ENCODE peak calls at places on chromosomes 7 and 10, in six cellular contexts. Q, K, L, G, Z and R are unnamed samples. For H3K4me1, the result is how much of the 10 kb centered on the place peaks cover.

GRCh38 chr10:78533776-78534175 is 500.1 kb downstream of the RPS24 start:
- DNase-seq in G (no peak), Q (no peak), K (no peak), L (no peak), Z (no peak), R (no peak)

GRCh38 chr10:44864042-44864436 is 47.1 kb upstream of the TMEM72 start:
- DNase-seq in Z (no peak), G (peak), K (peak), L (no peak), Q (peak), R (peak)

GRCh38 chr7:37642028-37642540 is 41.5 kb upstream of the GPR141 start:
- DNase-seq in Z (no peak), L (no peak), G (no peak), K (no peak), Q (no peak), R (peak)

GRCh38 chr7:134798155-134798554 is 18.7 kb downstream of the CALD1 start:
- DNase-seq in L (no peak), Z (no peak), K (no peak), G (no peak), Q (no peak), R (no peak)

GRCh38 chr10:90328896-90329295 is 528.9 kb downstream of the HTR7 start:
- DNase-seq in G (no peak), Z (no peak), L (no peak), Q (no peak), K (no peak), R (no peak)

GRCh38 chr7:1737956-1738355 is 67.9 kb downstream of the ELFN1 start:
- DNase-seq in Q (no peak), G (no peak), L (no peak), K (no peak), Z (no peak), R (no peak)

GRCh38 chr10:43254199-43254730 is 12.6 kb downstream of the RASGEF1A start:
- DNase-seq in Q (no peak), Z (peak), L (no peak), K (no peak), G (peak), R (no peak)

GRCh38 chr10:1544929-1545328 is 192.4 kb downstream of the ADARB2 start:
- DNase-seq in G (no peak), Z (no peak), L (no peak), K (no peak), Q (no peak), R (no peak)

GRCh38 chr10:32338262-32338661 is 8.7 kb downstream of the EPC1 start:
- DNase-seq in L (no peak), Q (no peak), K (no peak), Z (no peak), G (no peak), R (no peak)

GRCh38 chr7:32239764-32240163 is 169.6 kb upstream of the PDE1C start:
- DNase-seq in G (no peak), L (no peak), Q (no peak), K (no peak), Z (no peak), R (no peak)

GRCh38 chr7:73577627-73578341 is 595 bp downstream of the TBL2 start:
- DNase-seq in K (no peak), L (no peak), Z (peak), Q (peak), G (no peak), R (no peak)

GRCh38 chr10:96390460-96390864 is 31.7 kb upstream of the OPALIN start:
- DNase-seq in L (no peak), G (no peak), K (no peak), Z (peak), Q (peak), R (peak)

GRCh38 chr10:22251751-22252285 is 34.0 kb upstream of the EBLN1 start:
- DNase-seq in Q (peak), G (peak), Z (peak), L (no peak), K (peak), R (peak)

GRCh38 chr10:86195521-86195920 is 171.1 kb downstream of the GRID1 start:
- DNase-seq in L (no peak), K (no peak), Q (no peak), Z (no peak), G (no peak), R (no peak)

GRCh38 chr10:14380746-14381145 is 50.0 kb upstream of the FRMD4A start:
- DNase-seq in Q (no peak), L (no peak), G (no peak), K (no peak), Z (no peak), R (no peak)

GRCh38 chr7:128437426-128438332 is 18.0 kb upstream of the HILPDA start:
- DNase-seq in K (no peak), L (no peak), G (peak), Q (no peak), Z (no peak), R (no peak)

GRCh38 chr10:119706521-119707278 is 19.1 kb upstream of the INPP5F start:
- DNase-seq in L (no peak), G (no peak), Q (no peak), K (no peak), Z (no peak), R (no peak)

GRCh38 chr10:123160311-123160980 is 6.2 kb downstream of the BUB3 start:
- DNase-seq in K (no peak), Q (no peak), G (no peak), L (no peak), Z (no peak), R (no peak)

GRCh38 chr7:93018666-93019065 is 99.1 kb downstream of the SAMD9 start:
- DNase-seq in L (no peak), K (no peak), G (no peak), Q (no peak), Z (no peak), R (no peak)

GRCh38 chr10:91319336-91319735 is 90.8 kb upstream of the HECTD2 start:
- DNase-seq in Q (no peak), L (no peak), K (no peak), Z (no peak), G (no peak), R (no peak)

GRCh38 chr7:30027915-30028748 is at the start of gene PLEKHA8:
- DNase-seq in Z (peak), G (peak), Q (peak), L (peak), K (peak), R (peak)

GRCh38 chr7:90980545-90980944 is 283.7 kb upstream of the FZD1 start:
- DNase-seq in Q (no peak), L (no peak), G (no peak), K (no peak), Z (no peak), R (no peak)

GRCh38 chr7:159204664-159205063 is 60.0 kb upstream of the VIPR2 start:
- DNase-seq in G (no peak), K (no peak), Z (no peak), Q (no peak), L (no peak), R (no peak)

GRCh38 chr7:155470186-155470487 is 12.2 kb downstream of the EN2 start:
- DNase-seq in G (no peak), Q (no peak), Z (no peak), L (no peak), K (no peak), R (no peak)

GRCh38 chr7:98531717-98532116 is 85.4 kb upstream of the NPTX2 start:
- DNase-seq in Z (no peak), G (no peak), L (peak), K (no peak), Q (no peak), R (no peak)

GRCh38 chr7:114086906-114087651 is 168.3 kb upstream of the PPP1R3A start:
- DNase-seq in K (peak), Z (peak), Q (peak), L (no peak), G (no peak), R (peak)

GRCh38 chr7:96093435-96093834 is 228.5 kb downstream of the SLC25A13 start:
- DNase-seq in Z (no peak), Q (no peak), G (no peak), K (no peak), L (no peak), R (no peak)

GRCh38 chr7:4650471-4651047 is 31.5 kb upstream of the FOXK1 start:
- DNase-seq in G (peak), K (peak), Q (no peak), L (no peak), Z (peak), R (no peak)

DNA sequence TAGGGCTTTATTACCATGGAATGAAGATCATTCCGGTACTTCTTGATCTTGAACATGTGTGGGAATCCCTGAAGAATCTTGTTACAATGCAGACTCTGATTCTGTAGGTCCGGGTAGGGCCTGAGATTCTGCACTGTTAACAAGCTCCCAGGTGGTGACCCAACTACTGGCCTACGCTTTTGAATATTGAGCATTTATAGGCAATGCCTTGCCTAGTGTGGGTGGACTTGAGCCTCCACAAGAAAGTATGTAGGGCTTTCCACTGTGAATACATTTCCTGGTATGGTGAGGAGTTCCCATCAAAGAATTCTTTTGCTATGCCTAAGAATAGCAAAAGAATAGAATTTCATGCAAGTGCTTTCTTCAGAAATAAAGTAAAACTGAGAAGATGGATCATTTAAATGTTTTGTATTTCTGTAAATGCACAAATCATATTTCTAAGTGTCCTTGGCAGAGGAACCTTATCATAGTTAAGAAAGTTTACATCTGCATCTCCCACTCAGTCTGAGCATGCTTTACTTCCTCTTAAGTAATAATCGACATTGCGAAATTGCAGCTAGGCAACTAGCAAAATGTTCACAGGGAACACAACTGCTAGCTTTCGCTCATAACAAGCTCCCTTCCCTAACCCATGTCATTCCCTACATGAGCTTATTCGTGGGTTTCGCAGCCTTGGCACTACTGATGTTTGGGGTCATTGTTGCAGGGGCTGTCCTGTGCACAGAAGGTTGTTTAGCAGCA is 71.4 kb downstream of the AHR start:
- DNase-seq in Q (no peak), L (no peak), Z (no peak), G (peak), K (peak), R (no peak)
- H3K4me1 ChIP-seq in Q (under half), L (under half), Z (under half), G (under half), K (under half), R (under half)

GRCh38 chr7:94146408-94146807 is 142.3 kb upstream of the BET1 start:
- DNase-seq in K (peak), Q (no peak), G (no peak), Z (no peak), L (no peak), R (no peak)
- TF ChIP-seq POLR2A in K (no peak), Q (no peak), G (no peak), Z (no peak), L (no peak), R (no peak)

GRCh38 chr7:24821045-24821853 is 64.0 kb upstream of the GSDME start:
- DNase-seq in Q (peak), Z (no peak), G (peak), L (peak), K (no peak), R (peak)
- H3K4me3 ChIP-seq in Q (no peak), Z (no peak), G (no peak), L (no peak), K (no peak), R (no peak)

GRCh38 chr7:44752822-44753221 is 4.2 kb downstream of the ZMIZ2 start:
- DNase-seq in Z (no peak), L (no peak), G (no peak), K (no peak), Q (no peak), R (no peak)

GRCh38 chr7:44749992-44750391 is 1.3 kb downstream of the ZMIZ2 start:
- DNase-seq in L (no peak), G (no peak), Q (no peak), Z (no peak), K (no peak), R (no peak)

GRCh38 chr7:44750424-44750823 is 1.8 kb downstream of the ZMIZ2 start:
- DNase-seq in G (no peak), K (no peak), Z (no peak), L (no peak), Q (no peak), R (no peak)

GRCh38 chr7:44748948-44749731 is 493 bp downstream of the ZMIZ2 start:
- DNase-seq in Q (no peak), G (peak), K (peak), Z (no peak), L (peak), R (peak)

DNA sequence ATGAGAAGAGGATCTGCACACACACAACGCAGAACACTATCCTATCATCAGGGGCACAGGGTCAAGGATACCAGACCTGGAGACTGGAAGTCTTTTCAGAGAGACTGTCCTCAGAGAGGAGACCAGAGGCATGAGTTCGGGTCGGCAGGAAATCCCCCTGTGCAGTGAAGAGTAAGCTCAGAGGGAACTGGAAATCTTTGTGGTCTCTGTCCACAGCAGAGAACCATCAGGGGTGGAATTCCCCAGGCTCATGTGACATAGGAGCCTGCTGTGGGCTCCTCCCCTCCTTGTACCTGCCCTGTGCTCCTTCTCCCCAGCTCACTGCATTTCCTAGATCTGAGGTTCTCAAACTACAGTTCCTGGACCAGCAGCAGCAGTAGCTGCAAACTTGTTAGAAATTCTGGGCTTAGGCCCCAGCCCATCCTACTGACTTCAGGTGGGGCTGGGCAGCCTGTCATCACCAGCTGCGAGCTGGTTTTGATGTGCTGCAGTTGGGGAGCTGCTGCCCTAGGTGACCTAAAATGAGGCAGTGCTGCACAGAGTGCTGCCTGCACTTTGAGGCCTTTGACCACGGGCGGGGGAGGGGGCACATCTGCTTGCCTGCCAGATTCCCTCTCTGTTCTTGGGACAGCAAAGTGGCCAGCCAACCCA is 2.4 kb downstream of the ZMIZ2 start:
- DNase-seq in L (no peak), Z (peak), K (no peak), G (no peak), Q (peak), R (peak)
- H3K4me1 ChIP-seq in L (under half), Z (under half), K (under half), G (under half), Q (under half), R (under half)

GRCh38 chr10:103712146-103712545 is 143.2 kb downstream of the SH3PXD2A start:
- DNase-seq in K (no peak), Q (no peak), G (no peak), L (no peak), Z (no peak), R (no peak)

GRCh38 chr10:103711351-103711994 is 143.9 kb downstream of the SH3PXD2A start:
- DNase-seq in Z (no peak), L (no peak), K (no peak), G (no peak), Q (no peak), R (no peak)

GRCh38 chr10:103714232-103714891 is 141.0 kb downstream of the SH3PXD2A start:
- DNase-seq in K (no peak), L (no peak), Z (no peak), G (no peak), Q (no peak), R (no peak)

GRCh38 chr10:103713676-103714075 is 141.7 kb downstream of the SH3PXD2A start:
- DNase-seq in K (no peak), Q (no peak), L (no peak), G (no peak), Z (no peak), R (no peak)

GRCh38 chr10:103712898-103713498 is 142.4 kb downstream of the SH3PXD2A start:
- DNase-seq in Z (no peak), L (peak), K (peak), G (peak), Q (peak), R (peak)
- TF ChIP-seq POLR2A in Z (no peak), L (no peak), K (no peak), G (no peak), Q (no peak), R (no peak)

DNA sequence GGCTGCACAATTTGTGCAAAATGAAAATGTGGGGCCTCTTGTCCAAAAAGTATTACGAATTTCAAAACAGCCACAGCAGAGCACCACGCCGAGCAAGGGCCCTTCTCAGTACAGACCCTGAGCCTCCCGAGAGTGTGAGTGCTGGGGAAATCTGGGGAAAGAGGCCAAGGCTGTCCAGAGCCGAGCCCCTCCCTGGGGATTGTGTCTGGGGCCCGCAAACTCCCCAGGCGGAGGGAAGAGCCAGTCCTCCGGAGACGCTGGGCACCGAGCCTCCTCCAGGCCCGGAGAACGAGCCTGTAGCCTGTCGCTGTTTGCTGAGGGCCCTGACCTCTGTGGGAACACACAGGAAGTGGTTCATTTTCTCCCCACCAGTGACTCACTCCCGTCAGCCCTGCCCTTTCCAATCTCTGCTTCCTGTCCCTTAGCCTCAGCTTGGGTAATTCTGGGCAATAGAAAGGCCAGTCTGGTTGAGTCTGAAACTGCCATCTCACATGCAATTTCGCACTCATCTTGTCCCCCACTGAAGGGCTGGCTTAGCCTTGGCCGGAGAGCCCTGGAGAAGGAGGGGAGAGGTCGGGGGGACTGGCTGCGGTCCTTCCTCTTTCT is 19.5 kb upstream of the GNA12 start:
- DNase-seq in Z (peak), K (peak), Q (peak), G (peak), L (peak), R (peak)
- H3K4me3 ChIP-seq in Z (no peak), K (no peak), Q (no peak), G (no peak), L (no peak), R (no peak)

DNA sequence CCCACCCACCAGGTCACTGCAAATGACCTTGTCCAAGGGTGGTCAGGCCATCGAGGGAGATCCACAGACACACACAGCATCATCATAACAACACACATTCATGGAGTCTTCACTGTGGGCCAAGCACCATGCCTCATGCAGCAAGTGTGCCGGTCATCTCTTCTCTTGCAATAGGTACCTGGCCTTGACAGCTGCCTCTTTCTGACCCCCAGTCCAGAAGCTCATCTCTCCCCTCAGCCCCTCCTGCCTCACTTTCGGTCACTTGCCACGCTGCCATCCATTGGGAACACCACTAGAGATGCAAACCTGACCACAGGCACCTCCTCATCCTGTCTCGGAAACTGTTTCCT is 75.9 kb downstream of the OAT start:
- DNase-seq in G (no peak), Q (no peak), Z (no peak), L (no peak), K (no peak), R (no peak)
- H3K4me1 ChIP-seq in G (under half), Q (under half), Z (under half), L (under half), K (under half), R (under half)

GRCh38 chr7:150404785-150405583 is 25.9 kb downstream of the ZNF775 start:
- DNase-seq in G (peak), Q (peak), Z (peak), K (peak), L (peak), R (peak)
- TF ChIP-seq POLR2A in G (no peak), Q (peak), Z (peak), K (peak), L (peak), R (peak)